ENCODE peak calls at places on chromosome 1, in nine cellular contexts. R is HS-5; O is NCI-H774; X is H4; U is WTC11; Z is stimulated activated CD8-positive, alpha-beta memory T cell treated with anti-CD3 and anti-CD28 coated beads, Interleukin-15, amount 100 ng/mL, for 4 hours; A is endothelial cell; S is AG09309; B is GM23338. P is an unnamed sample.

GRCh38 chr1:65189716-65190115 is 41.7 kb downstream of the AK4 start:
- DNase-seq in B (no peak), X (peak), S (no peak), R (no peak), U (no peak), Z (no peak), O (no peak), A (no peak), P (no peak)

GRCh38 chr1:205658943-205659581 is 21.2 kb downstream of the SLC45A3 start:
- DNase-seq in Z (peak), U (peak), A (peak), O (peak), B (peak), S (no peak), X (no peak), R (no peak), P (no peak)

GRCh38 chr1:225987491-225988316 is 11.4 kb downstream of the SDE2 start:
- DNase-seq in O (peak), A (no peak), Z (no peak), S (no peak), X (peak), R (no peak), U (no peak), B (peak), P (no peak)

GRCh38 chr1:82578086-82578726 is 777.5 kb downstream of the ADGRL2 start:
- DNase-seq in S (no peak), B (no peak), O (no peak), X (no peak), A (no peak), Z (no peak), U (no peak), R (no peak), P (no peak)

GRCh38 chr1:25682059-25682601 is 65.5 kb downstream of the MAN1C1 start:
- DNase-seq in X (no peak), Z (no peak), S (no peak), B (no peak), R (no peak), O (no peak), A (no peak), U (no peak), P (no peak)

GRCh38 chr1:228768345-228768717 is 33.1 kb downstream of the RHOU start:
- DNase-seq in R (no peak), A (no peak), S (no peak), U (no peak), Z (no peak), B (no peak), O (no peak), X (no peak), P (no peak)

GRCh38 chr1:169816617-169817016 is 21.9 kb upstream of the METTL18 start:
- DNase-seq in S (no peak), O (no peak), U (no peak), Z (no peak), B (no peak), A (no peak), R (no peak), X (no peak), P (no peak)

GRCh38 chr1:21220815-21221214 is 44.1 kb upstream of the EIF4G3 start:
- DNase-seq in O (no peak), Z (no peak), X (no peak), S (no peak), R (no peak), B (no peak), A (no peak), U (no peak), P (no peak)

GRCh38 chr1:160707171-160708109 is 4.2 kb downstream of the CD48 start:
- DNase-seq in A (no peak), R (no peak), X (no peak), S (no peak), B (no peak), Z (no peak), O (no peak), U (no peak), P (no peak)

GRCh38 chr1:91555074-91555730 is 54.6 kb downstream of the CDC7 start:
- DNase-seq in R (no peak), X (no peak), O (no peak), B (peak), Z (no peak), U (peak), S (no peak), A (no peak), P (no peak)

GRCh38 chr1:23555949-23556640 is 3.2 kb downstream of the ID3 start:
- DNase-seq in B (peak), O (no peak), U (peak), X (peak), Z (no peak), A (peak), R (no peak), S (peak), P (no peak)

GRCh38 chr1:14778882-14779594 is 180.6 kb downstream of the KAZN start:
- DNase-seq in S (no peak), A (peak), X (peak), O (peak), R (no peak), Z (no peak), B (peak), U (peak), P (peak)

GRCh38 chr1:214386747-214387146 is 105.8 kb downstream of the SMYD2 start:
- DNase-seq in Z (no peak), R (no peak), S (no peak), B (no peak), X (peak), A (no peak), O (no peak), U (no peak), P (peak)

GRCh38 chr1:40844079-40844478 is 18.1 kb downstream of the CITED4 start:
- DNase-seq in Z (no peak), A (no peak), U (no peak), B (no peak), S (no peak), R (no peak), X (no peak), O (no peak), P (no peak)

GRCh38 chr1:206524739-206525364 is 17.5 kb downstream of the RASSF5 start:
- DNase-seq in Z (no peak), U (no peak), S (no peak), B (no peak), R (no peak), A (no peak), X (no peak), O (no peak), P (peak)

GRCh38 chr1:164659621-164660414 is 100.8 kb downstream of the PBX1 start:
- DNase-seq in Z (no peak), R (no peak), O (no peak), U (peak), X (no peak), B (peak), S (no peak), A (no peak), P (no peak)

GRCh38 chr1:111955755-111956154 is 33.7 kb downstream of the KCND3 start:
- DNase-seq in Z (no peak), B (no peak), O (no peak), R (no peak), U (no peak), A (no peak), X (no peak), S (no peak), P (no peak)

GRCh38 chr1:46719689-46720088 is 775 bp upstream of the EFCAB14 start:
- DNase-seq in S (no peak), R (no peak), Z (no peak), A (no peak), U (no peak), B (peak), O (peak), X (no peak), P (peak)

GRCh38 chr1:9280015-9280860 is 12.5 kb upstream of the SPSB1 start:
- DNase-seq in U (no peak), S (peak), B (peak), O (no peak), A (no peak), Z (peak), R (peak), X (peak), P (peak)

GRCh38 chr1:21700094-21700493 is 30.9 kb upstream of the RAP1GAP start:
- DNase-seq in A (no peak), X (no peak), U (no peak), B (no peak), S (no peak), O (no peak), Z (no peak), R (no peak), P (no peak)

GRCh38 chr1:221961532-221962292 is 219.8 kb upstream of the DUSP10 start:
- DNase-seq in R (peak), B (no peak), U (no peak), S (no peak), Z (peak), O (no peak), X (peak), A (no peak), P (peak)

GRCh38 chr1:177471244-177471643 is 300.5 kb downstream of the BRINP2 start:
- DNase-seq in X (no peak), O (no peak), B (no peak), U (no peak), S (no peak), A (no peak), R (peak), Z (no peak), P (no peak)

GRCh38 chr1:108817016-108817415 is 39.9 kb downstream of the AKNAD1 start:
- DNase-seq in Z (no peak), R (no peak), A (no peak), S (peak), B (no peak), O (peak), X (peak), U (no peak), P (peak)

GRCh38 chr1:59361766-59362165 is 64.9 kb downstream of the FGGY start:
- DNase-seq in S (no peak), X (no peak), A (no peak), O (no peak), R (no peak), B (no peak), U (no peak), Z (no peak), P (no peak)